ENCODE peak calls at places on chromosomes 5 and 9, in ten cellular contexts. S is NCI-H774; T is astrocyte of the spinal cord; J is activated effector memory CD4-positive, alpha-beta T cell treated with Interleukin-2 at 50 U/mL for 16 hours; W is T-helper 1 cell; L is AG08395; B is GM12865; Y is RCC 7860; Q is stimulated activated CD8-positive, alpha-beta memory T cell treated with anti-CD3 and anti-CD28 coated beads, Interleukin-4, amount 100 ng/mL, for 1 hour; M is NCI-H748 treated with DMSO at 0.1 percent for 48 hours. O is an unnamed sample.

GRCh38 chr5:119011186-119011585 is 22.8 kb upstream of the DTWD2 start:
- DNase-seq in S (no peak), T (no peak), J (no peak), W (no peak), L (no peak), B (no peak), Y (no peak), Q (no peak), M (no peak), O (no peak)

GRCh38 chr5:134053840-134054338 is 49.1 kb upstream of the VDAC1 start:
- DNase-seq in S (no peak), T (peak; percentile 51), J (no peak), W (no peak), L (peak; percentile 48), B (no peak), Y (no peak), Q (no peak), M (peak; percentile 44), O (peak; percentile 43)

GRCh38 chr9:126347911-126348760 is 21.5 kb downstream of the MVB12B start:
- DNase-seq in S (no peak), T (peak; percentile 17), J (no peak), W (no peak), L (no peak), B (no peak), Y (no peak), Q (no peak), M (no peak), O (no peak)

GRCh38 chr5:157354825-157355224 is 88.9 kb downstream of the CYFIP2 start:
- DNase-seq in S (no peak), T (no peak), J (no peak), W (no peak), L (no peak), B (no peak), Y (no peak), Q (no peak), M (no peak), O (no peak)

GRCh38 chr9:17280350-17281012 is 145.6 kb downstream of the CNTLN start:
- DNase-seq in S (no peak), T (peak; percentile 37), J (no peak), W (no peak), L (peak; percentile 9), B (no peak), Y (no peak), Q (no peak), M (no peak), O (no peak)

GRCh38 chr5:74442466-74442865 is 198.1 kb downstream of the ENC1 start:
- DNase-seq in S (no peak), T (no peak), J (no peak), W (no peak), L (no peak), B (no peak), Y (no peak), Q (no peak), M (no peak), O (no peak)

GRCh38 chr5:56415356-56415765 is 182.2 kb upstream of the ANKRD55 start:
- DNase-seq in S (no peak), T (peak; percentile 43), J (no peak), W (no peak), L (peak; percentile 57), B (peak; percentile 83), Y (no peak), Q (no peak), M (no peak), O (no peak)

GRCh38 chr9:137267933-137268355 is 9.6 kb upstream of the TOR4A start:
- DNase-seq in S (no peak), T (no peak), J (no peak), W (no peak), L (no peak), B (peak; percentile 77), Y (no peak), Q (no peak), M (no peak), O (no peak)

GRCh38 chr5:28734396-28734795 is 1696.0 kb upstream of the CDH9 start:
- DNase-seq in S (no peak), T (peak; percentile 74), J (no peak), W (no peak), L (no peak), B (no peak), Y (peak; percentile 55), Q (no peak), M (no peak), O (no peak)

GRCh38 chr9:130240410-130241197 is 25.0 kb upstream of the HMCN2 start:
- DNase-seq in S (peak; percentile 79), T (peak; percentile 60), J (no peak), W (peak; percentile 48), L (peak; percentile 72), B (peak; percentile 70), Y (peak; percentile 61), Q (no peak), M (peak; percentile 44), O (peak; percentile 52)

GRCh38 chr5:151186538-151186937 is 29.0 kb upstream of the ANXA6 start:
- DNase-seq in S (no peak), T (no peak), J (no peak), W (no peak), L (no peak), B (no peak), Y (no peak), Q (no peak), M (no peak), O (no peak)

GRCh38 chr5:126280820-126281219 is 142.4 kb upstream of the GRAMD2B start:
- DNase-seq in S (no peak), T (no peak), J (no peak), W (no peak), L (no peak), B (no peak), Y (no peak), Q (no peak), M (no peak), O (no peak)

GRCh38 chr5:100517301-100517974 is 17.7 kb upstream of the FAM174A start:
- DNase-seq in S (peak; percentile 96), T (no peak), J (no peak), W (no peak), L (no peak), B (peak; percentile 34), Y (no peak), Q (no peak), M (peak; percentile 97), O (peak; percentile 96)

GRCh38 chr9:130901498-130902203 is 5.0 kb upstream of the QRFP start:
- DNase-seq in S (no peak), T (no peak), J (no peak), W (no peak), L (peak; percentile 30), B (no peak), Y (no peak), Q (no peak), M (no peak), O (no peak)

GRCh38 chr5:103402861-103403260 is 144.3 kb downstream of the MACIR start:
- DNase-seq in S (no peak), T (no peak), J (no peak), W (no peak), L (no peak), B (no peak), Y (no peak), Q (no peak), M (no peak), O (no peak)

GRCh38 chr5:155562153-155562552 is 548.6 kb downstream of the KIF4B start:
- DNase-seq in S (no peak), T (no peak), J (no peak), W (no peak), L (no peak), B (no peak), Y (no peak), Q (no peak), M (no peak), O (no peak)

GRCh38 chr5:29614202-29614601 is 1579.3 kb upstream of the CDH6 start:
- DNase-seq in S (no peak), T (no peak), J (no peak), W (no peak), L (no peak), B (no peak), Y (no peak), Q (no peak), M (no peak), O (no peak)

GRCh38 chr5:31449962-31450361 is 81.9 kb downstream of the DROSHA start:
- DNase-seq in S (no peak), T (no peak), J (no peak), W (no peak), L (no peak), B (no peak), Y (no peak), Q (no peak), M (no peak), O (no peak)

GRCh38 chr9:71791875-71792274 is 23.6 kb upstream of the CEMIP2 start:
- DNase-seq in S (no peak), T (no peak), J (no peak), W (no peak), L (peak; percentile 47), B (no peak), Y (peak; percentile 73), Q (no peak), M (no peak), O (no peak)

GRCh38 chr5:155066886-155067595 is 53.5 kb downstream of the KIF4B start:
- DNase-seq in S (no peak), T (no peak), J (no peak), W (no peak), L (no peak), B (peak; percentile 13), Y (no peak), Q (no peak), M (no peak), O (no peak)

GRCh38 chr9:21031091-21031817 is at the start of gene HACD4:
- DNase-seq in S (peak; percentile 31), T (peak; percentile 37), J (peak; percentile 67), W (peak; percentile 78), L (peak; percentile 73), B (peak; percentile 79), Y (no peak), Q (peak; percentile 23), M (no peak), O (peak; percentile 51)

GRCh38 chr5:53667621-53668020 is 107.2 kb downstream of the NDUFS4 start:
- DNase-seq in S (no peak), T (no peak), J (no peak), W (no peak), L (no peak), B (no peak), Y (no peak), Q (no peak), M (no peak), O (no peak)

GRCh38 chr5:1668141-1668721 is 131.4 kb downstream of the MRPL36 start:
- DNase-seq in S (peak; percentile 69), T (no peak), J (no peak), W (no peak), L (no peak), B (no peak), Y (no peak), Q (no peak), M (peak; percentile 66), O (peak; percentile 89)

GRCh38 chr5:110544603-110545002 is 181.9 kb downstream of the TMEM232 start:
- DNase-seq in S (no peak), T (no peak), J (no peak), W (no peak), L (no peak), B (no peak), Y (no peak), Q (no peak), M (no peak), O (no peak)

GRCh38 chr9:124940521-124940893 is 376 bp downstream of the GOLGA1 start:
- DNase-seq in S (peak; percentile 68), T (no peak), J (no peak), W (no peak), L (no peak), B (no peak), Y (no peak), Q (no peak), M (peak; percentile 72), O (peak; percentile 81)

GRCh38 chr5:132019857-132020555 is 8.5 kb upstream of the ACSL6 start:
- DNase-seq in S (no peak), T (no peak), J (peak; percentile 61), W (peak; percentile 93), L (no peak), B (peak; percentile 91), Y (no peak), Q (no peak), M (no peak), O (no peak)

GRCh38 chr5:74310386-74310785 is 330.1 kb downstream of the ENC1 start:
- DNase-seq in S (no peak), T (no peak), J (no peak), W (no peak), L (no peak), B (no peak), Y (peak; percentile 16), Q (no peak), M (no peak), O (no peak)

GRCh38 chr5:143629871-143630658 is 181.9 kb upstream of the HMHB1 start:
- DNase-seq in S (no peak), T (peak; percentile 58), J (no peak), W (peak; percentile 38), L (no peak), B (no peak), Y (peak; percentile 69), Q (no peak), M (no peak), O (no peak)